ENCODE peak calls at places on chromosome 20, in ten cellular contexts. One of them, this sample, is unnamed.

GRCh38 chr20:61252601-61253263 is 671 bp downstream of the CDH4 start:
- DNase-seq in body of pancreas: no peak
- DNase-seq in esophagus squamous epithelium: no peak
- DNase-seq in naive thymus-derived CD4-positive, alpha-beta T cell: no peak
- DNase-seq in mammary epithelial cell: peak
- DNase-seq in testis: no peak
- DNase-seq in cardiac muscle cell: peak
- DNase-seq in CD8-positive, alpha-beta T cell: no peak
- DNase-seq in tibial artery: no peak
- DNase-seq in CD4-positive, alpha-beta memory T cell: no peak
- DNase-seq in this sample: no peak

GRCh38 chr20:21703740-21704407 is 1.6 kb upstream of the PAX1 start:
- DNase-seq in naive thymus-derived CD4-positive, alpha-beta T cell: no peak
- DNase-seq in mammary epithelial cell: no peak
- DNase-seq in tibial artery: no peak
- DNase-seq in testis: no peak
- DNase-seq in CD8-positive, alpha-beta T cell: no peak
- DNase-seq in cardiac muscle cell: no peak
- DNase-seq in CD4-positive, alpha-beta memory T cell: no peak
- DNase-seq in body of pancreas: no peak
- DNase-seq in esophagus squamous epithelium: no peak
- DNase-seq in this sample: no peak

GRCh38 chr20:24588725-24589340 is 119.4 kb downstream of the SYNDIG1 start:
- DNase-seq in testis: no peak
- DNase-seq in CD4-positive, alpha-beta memory T cell: no peak
- DNase-seq in tibial artery: no peak
- DNase-seq in naive thymus-derived CD4-positive, alpha-beta T cell: no peak
- DNase-seq in mammary epithelial cell: no peak
- DNase-seq in body of pancreas: no peak
- DNase-seq in cardiac muscle cell: no peak
- DNase-seq in CD8-positive, alpha-beta T cell: no peak
- DNase-seq in esophagus squamous epithelium: no peak
- DNase-seq in this sample: no peak

GRCh38 chr20:47680804-47681529 is 104.3 kb downstream of the SULF2 start:
- DNase-seq in body of pancreas: no peak
- DNase-seq in cardiac muscle cell: no peak
- DNase-seq in testis: no peak
- DNase-seq in mammary epithelial cell: no peak
- DNase-seq in CD4-positive, alpha-beta memory T cell: no peak
- DNase-seq in esophagus squamous epithelium: no peak
- DNase-seq in CD8-positive, alpha-beta T cell: no peak
- DNase-seq in tibial artery: no peak
- DNase-seq in naive thymus-derived CD4-positive, alpha-beta T cell: no peak
- DNase-seq in this sample: no peak

GRCh38 chr20:48273843-48274242 is 488.6 kb upstream of the SULF2 start:
- DNase-seq in mammary epithelial cell: no peak
- DNase-seq in naive thymus-derived CD4-positive, alpha-beta T cell: no peak
- DNase-seq in CD4-positive, alpha-beta memory T cell: no peak
- DNase-seq in tibial artery: no peak
- DNase-seq in testis: no peak
- DNase-seq in body of pancreas: no peak
- DNase-seq in cardiac muscle cell: no peak
- DNase-seq in esophagus squamous epithelium: no peak
- DNase-seq in CD8-positive, alpha-beta T cell: no peak
- DNase-seq in this sample: no peak

GRCh38 chr20:37350655-37351574 is 5.0 kb downstream of the SRC start:
- DNase-seq in CD4-positive, alpha-beta memory T cell: no peak
- DNase-seq in esophagus squamous epithelium: no peak
- DNase-seq in mammary epithelial cell: no peak
- DNase-seq in CD8-positive, alpha-beta T cell: no peak
- DNase-seq in tibial artery: no peak
- DNase-seq in naive thymus-derived CD4-positive, alpha-beta T cell: no peak
- DNase-seq in testis: no peak
- DNase-seq in body of pancreas: no peak
- DNase-seq in cardiac muscle cell: no peak
- DNase-seq in this sample: no peak

GRCh38 chr20:14919473-14920157 is 582.2 kb upstream of the FLRT3 start:
- DNase-seq in naive thymus-derived CD4-positive, alpha-beta T cell: no peak
- DNase-seq in CD8-positive, alpha-beta T cell: no peak
- DNase-seq in body of pancreas: peak
- DNase-seq in testis: no peak
- DNase-seq in cardiac muscle cell: peak
- DNase-seq in esophagus squamous epithelium: no peak
- DNase-seq in tibial artery: no peak
- DNase-seq in mammary epithelial cell: peak
- DNase-seq in CD4-positive, alpha-beta memory T cell: no peak
- DNase-seq in this sample: no peak

GRCh38 chr20:48845000-48845399 is 17.2 kb upstream of the PREX1 start:
- DNase-seq in cardiac muscle cell: no peak
- DNase-seq in tibial artery: no peak
- DNase-seq in CD8-positive, alpha-beta T cell: no peak
- DNase-seq in CD4-positive, alpha-beta memory T cell: no peak
- DNase-seq in mammary epithelial cell: no peak
- DNase-seq in esophagus squamous epithelium: no peak
- DNase-seq in naive thymus-derived CD4-positive, alpha-beta T cell: no peak
- DNase-seq in testis: no peak
- DNase-seq in body of pancreas: no peak
- DNase-seq in this sample: no peak

DNA sequence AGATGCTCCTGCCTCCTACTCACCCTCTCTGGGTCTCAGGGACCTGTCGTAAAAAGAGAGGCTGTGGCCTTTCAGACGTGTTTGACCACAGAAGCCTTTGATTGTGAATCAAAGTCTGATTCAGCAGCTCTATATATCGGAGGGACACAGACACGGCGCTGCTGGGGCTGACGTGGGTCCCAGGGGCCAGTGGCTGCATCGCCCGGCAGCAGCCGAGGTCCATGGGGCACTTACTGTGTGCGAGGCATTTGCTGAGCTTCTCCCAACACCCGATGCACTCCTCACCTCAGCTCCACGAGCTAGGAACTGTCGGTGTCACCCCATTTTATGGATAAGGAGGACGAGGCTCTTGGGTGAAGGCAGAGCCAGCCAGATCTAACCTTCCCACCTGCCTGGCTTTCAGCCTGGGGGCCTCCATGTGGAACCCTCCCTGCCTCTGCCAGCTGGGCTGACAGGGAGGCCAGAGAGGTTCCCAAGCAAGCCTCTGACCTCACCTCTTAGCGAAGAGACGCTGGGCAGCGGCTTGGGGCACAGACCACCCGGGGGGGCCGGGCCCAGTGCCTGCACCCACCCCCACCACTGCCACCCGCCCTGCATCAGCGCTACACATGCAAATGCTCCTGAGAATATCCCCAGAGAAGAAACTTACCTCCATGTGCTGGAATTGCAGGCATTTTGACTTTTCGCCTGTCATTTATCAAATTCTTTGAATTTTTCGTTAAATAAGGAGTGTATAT is 19.9 kb downstream of the PMEPA1 start:
- DNase-seq in naive thymus-derived CD4-positive, alpha-beta T cell: no peak
- DNase-seq in CD8-positive, alpha-beta T cell: no peak
- DNase-seq in cardiac muscle cell: no peak
- DNase-seq in body of pancreas: no peak
- DNase-seq in tibial artery: no peak
- DNase-seq in mammary epithelial cell: no peak
- DNase-seq in testis: no peak
- DNase-seq in esophagus squamous epithelium: no peak
- DNase-seq in CD4-positive, alpha-beta memory T cell: no peak
- DNase-seq in this sample: no peak
- H3K27ac ChIP-seq in naive thymus-derived CD4-positive, alpha-beta T cell: no peak
- H3K27ac ChIP-seq in CD8-positive, alpha-beta T cell: no peak
- H3K27ac ChIP-seq in cardiac muscle cell: no peak
- H3K27ac ChIP-seq in body of pancreas: peak
- H3K27ac ChIP-seq in tibial artery: peak
- H3K27ac ChIP-seq in mammary epithelial cell: no peak
- H3K27ac ChIP-seq in testis: no peak
- H3K27ac ChIP-seq in esophagus squamous epithelium: no peak
- H3K27ac ChIP-seq in CD4-positive, alpha-beta memory T cell: no peak
- H3K27ac ChIP-seq in this sample: no peak

GRCh38 chr20:6651561-6651960 is 115.9 kb upstream of the BMP2 start:
- DNase-seq in cardiac muscle cell: no peak
- DNase-seq in naive thymus-derived CD4-positive, alpha-beta T cell: no peak
- DNase-seq in CD8-positive, alpha-beta T cell: no peak
- DNase-seq in testis: no peak
- DNase-seq in esophagus squamous epithelium: no peak
- DNase-seq in body of pancreas: no peak
- DNase-seq in tibial artery: no peak
- DNase-seq in CD4-positive, alpha-beta memory T cell: no peak
- DNase-seq in mammary epithelial cell: no peak
- DNase-seq in this sample: no peak

GRCh38 chr20:6641012-6641411 is 126.5 kb upstream of the BMP2 start:
- DNase-seq in naive thymus-derived CD4-positive, alpha-beta T cell: no peak
- DNase-seq in tibial artery: no peak
- DNase-seq in esophagus squamous epithelium: no peak
- DNase-seq in body of pancreas: no peak
- DNase-seq in mammary epithelial cell: no peak
- DNase-seq in CD8-positive, alpha-beta T cell: no peak
- DNase-seq in cardiac muscle cell: no peak
- DNase-seq in testis: no peak
- DNase-seq in CD4-positive, alpha-beta memory T cell: no peak
- DNase-seq in this sample: no peak

GRCh38 chr20:6651016-6651415 is 116.5 kb upstream of the BMP2 start:
- DNase-seq in CD4-positive, alpha-beta memory T cell: no peak
- DNase-seq in body of pancreas: peak
- DNase-seq in esophagus squamous epithelium: no peak
- DNase-seq in testis: no peak
- DNase-seq in tibial artery: peak
- DNase-seq in CD8-positive, alpha-beta T cell: no peak
- DNase-seq in naive thymus-derived CD4-positive, alpha-beta T cell: no peak
- DNase-seq in mammary epithelial cell: peak
- DNase-seq in cardiac muscle cell: no peak
- DNase-seq in this sample: no peak

GRCh38 chr20:6644818-6645620 is 122.5 kb upstream of the BMP2 start:
- DNase-seq in mammary epithelial cell: no peak
- DNase-seq in CD4-positive, alpha-beta memory T cell: no peak
- DNase-seq in cardiac muscle cell: no peak
- DNase-seq in CD8-positive, alpha-beta T cell: no peak
- DNase-seq in testis: no peak
- DNase-seq in esophagus squamous epithelium: no peak
- DNase-seq in naive thymus-derived CD4-positive, alpha-beta T cell: no peak
- DNase-seq in tibial artery: no peak
- DNase-seq in body of pancreas: no peak
- DNase-seq in this sample: no peak

DNA sequence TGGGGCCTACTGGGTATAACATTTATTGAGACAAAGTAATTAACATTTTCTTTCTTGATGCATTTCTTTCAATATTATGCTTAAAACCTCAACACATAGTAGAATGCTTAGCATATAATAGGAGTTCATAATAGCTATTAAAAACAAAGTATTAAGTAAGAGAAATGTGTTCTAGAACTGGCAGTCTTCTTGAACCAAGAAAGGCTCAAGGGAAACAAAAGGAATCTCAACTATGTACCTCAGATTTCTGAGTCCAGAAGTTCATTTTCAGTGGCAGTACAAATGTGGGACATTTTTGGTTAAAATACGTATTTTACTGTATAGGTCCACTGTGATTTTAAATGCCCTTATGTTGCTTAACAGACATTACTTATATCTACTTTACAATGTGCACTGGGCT is 121.2 kb upstream of the BMP2 start:
- DNase-seq in cardiac muscle cell: no peak
- DNase-seq in tibial artery: no peak
- DNase-seq in mammary epithelial cell: no peak
- DNase-seq in esophagus squamous epithelium: no peak
- DNase-seq in CD4-positive, alpha-beta memory T cell: no peak
- DNase-seq in body of pancreas: no peak
- DNase-seq in naive thymus-derived CD4-positive, alpha-beta T cell: no peak
- DNase-seq in CD8-positive, alpha-beta T cell: no peak
- DNase-seq in testis: no peak
- DNase-seq in this sample: no peak
- H3K4me3 ChIP-seq in cardiac muscle cell: no peak
- H3K4me3 ChIP-seq in tibial artery: no peak
- H3K4me3 ChIP-seq in mammary epithelial cell: no peak
- H3K4me3 ChIP-seq in esophagus squamous epithelium: no peak
- H3K4me3 ChIP-seq in CD4-positive, alpha-beta memory T cell: no peak
- H3K4me3 ChIP-seq in body of pancreas: no peak
- H3K4me3 ChIP-seq in naive thymus-derived CD4-positive, alpha-beta T cell: no peak
- H3K4me3 ChIP-seq in CD8-positive, alpha-beta T cell: no peak
- H3K4me3 ChIP-seq in testis: no peak
- H3K4me3 ChIP-seq in this sample: no peak

DNA sequence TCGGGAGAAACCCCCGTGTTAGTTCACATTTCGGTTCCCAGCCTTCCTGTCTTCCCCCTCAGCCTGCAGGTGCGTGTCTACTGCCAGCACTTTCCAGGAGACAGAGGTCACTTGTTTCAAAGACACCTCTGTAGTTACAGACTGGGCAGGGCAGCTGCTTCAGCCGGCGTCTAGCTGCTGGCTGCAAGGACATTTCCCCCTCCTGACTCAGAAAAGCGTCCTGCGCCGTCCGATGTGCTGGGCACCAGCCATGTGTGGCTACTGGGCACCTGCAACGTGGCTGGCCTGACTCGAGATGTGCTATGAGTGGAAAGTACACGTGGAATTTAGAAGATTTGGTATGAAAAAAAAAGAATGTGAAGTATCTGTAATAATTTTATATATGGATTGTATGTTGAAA is 37.6 kb downstream of the RRBP1 start:
- DNase-seq in CD8-positive, alpha-beta T cell: no peak
- DNase-seq in CD4-positive, alpha-beta memory T cell: no peak
- DNase-seq in testis: peak
- DNase-seq in naive thymus-derived CD4-positive, alpha-beta T cell: no peak
- DNase-seq in body of pancreas: peak
- DNase-seq in mammary epithelial cell: peak
- DNase-seq in esophagus squamous epithelium: no peak
- DNase-seq in tibial artery: no peak
- DNase-seq in cardiac muscle cell: peak
- DNase-seq in this sample: no peak
- H3K27ac ChIP-seq in CD8-positive, alpha-beta T cell: no peak
- H3K27ac ChIP-seq in CD4-positive, alpha-beta memory T cell: no peak
- H3K27ac ChIP-seq in testis: no peak
- H3K27ac ChIP-seq in naive thymus-derived CD4-positive, alpha-beta T cell: no peak
- H3K27ac ChIP-seq in body of pancreas: peak
- H3K27ac ChIP-seq in mammary epithelial cell: no peak
- H3K27ac ChIP-seq in esophagus squamous epithelium: no peak
- H3K27ac ChIP-seq in tibial artery: peak
- H3K27ac ChIP-seq in cardiac muscle cell: peak
- H3K27ac ChIP-seq in this sample: no peak

DNA sequence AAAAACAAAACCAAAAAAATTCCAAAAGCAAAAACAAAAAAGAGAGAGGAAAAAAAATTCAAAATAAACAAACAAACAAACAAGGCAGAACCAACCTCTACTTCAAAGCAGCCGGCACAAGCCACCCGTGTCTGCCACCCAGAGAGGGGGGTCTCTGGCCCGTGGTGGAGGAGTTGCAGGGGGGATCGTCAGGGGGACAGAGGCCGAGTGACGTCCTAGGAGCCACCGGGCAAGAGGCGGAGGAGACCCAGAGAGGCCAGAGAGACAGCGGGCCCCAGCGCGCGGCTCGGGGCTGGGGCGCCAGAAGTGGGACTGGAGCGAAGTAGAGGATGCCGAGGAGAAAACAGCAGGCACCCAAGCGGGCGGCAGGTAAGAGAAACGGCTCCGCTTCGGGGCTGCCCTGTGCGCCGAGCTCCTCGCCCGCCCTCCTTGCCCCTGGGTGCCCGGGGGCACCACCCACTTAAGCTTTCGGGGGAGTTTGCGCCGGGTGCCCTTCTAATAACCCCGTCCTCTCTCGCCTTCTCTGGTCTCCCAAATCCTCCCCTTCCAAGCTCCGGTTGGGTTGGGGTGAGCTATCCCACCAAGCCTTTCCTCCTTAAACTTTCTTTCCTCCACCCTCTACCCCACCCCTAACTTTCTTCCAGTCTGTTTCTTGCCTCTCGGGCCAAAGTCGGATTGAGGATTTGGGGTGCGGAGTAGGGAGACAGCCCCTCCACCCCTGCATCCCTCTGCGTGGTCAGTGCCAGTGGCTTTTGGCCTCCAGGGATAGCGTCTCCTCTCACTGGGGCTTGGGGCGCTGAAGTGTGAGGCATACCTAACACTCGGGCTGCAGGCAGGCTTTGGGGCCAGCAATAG is 1.0 kb downstream of the TSHZ2 start:
- DNase-seq in CD8-positive, alpha-beta T cell: no peak
- DNase-seq in esophagus squamous epithelium: no peak
- DNase-seq in mammary epithelial cell: peak
- DNase-seq in CD4-positive, alpha-beta memory T cell: peak
- DNase-seq in body of pancreas: peak
- DNase-seq in cardiac muscle cell: peak
- DNase-seq in naive thymus-derived CD4-positive, alpha-beta T cell: peak
- DNase-seq in testis: peak
- DNase-seq in tibial artery: no peak
- DNase-seq in this sample: no peak
- H3K4me3 ChIP-seq in CD8-positive, alpha-beta T cell: peak
- H3K4me3 ChIP-seq in esophagus squamous epithelium: peak
- H3K4me3 ChIP-seq in mammary epithelial cell: peak
- H3K4me3 ChIP-seq in CD4-positive, alpha-beta memory T cell: peak
- H3K4me3 ChIP-seq in body of pancreas: peak
- H3K4me3 ChIP-seq in cardiac muscle cell: peak
- H3K4me3 ChIP-seq in naive thymus-derived CD4-positive, alpha-beta T cell: peak
- H3K4me3 ChIP-seq in testis: peak
- H3K4me3 ChIP-seq in tibial artery: peak
- H3K4me3 ChIP-seq in this sample: peak